ENCODE peak calls at places on chromosomes 6 and 20, in eight cellular contexts. G is GDM1, B is EL, P is AG09309, Y is uterus, L is fibroblast of lung, K is posterior vena cava, R is foreskin fibroblast. S is an unnamed sample.

GRCh38 chr20:58058421-58059140 is 169.9 kb downstream of the ANKRD60 start:
- DNase-seq in G (no peak), B (no peak), P (no peak), Y (no peak), L (no peak), K (peak), R (no peak), S (no peak)

GRCh38 chr6:77620290-77620882 is 32.5 kb upstream of the MEI4 start:
- DNase-seq in G (no peak), B (no peak), P (no peak), Y (no peak), L (no peak), K (no peak), R (no peak), S (no peak)

GRCh38 chr6:73657201-73657600 is 3.4 kb upstream of the SLC17A5 start:
- DNase-seq in G (no peak), B (no peak), P (no peak), Y (no peak), L (no peak), K (no peak), R (no peak), S (no peak)

GRCh38 chr6:69796081-69796626 is 656 bp downstream of the LMBRD1 start:
- DNase-seq in G (peak), B (peak), P (no peak), Y (no peak), L (peak), K (no peak), R (peak), S (peak)

GRCh38 chr6:108847738-108848115 is 495 bp upstream of the ARMC2 start:
- DNase-seq in G (no peak), B (no peak), P (no peak), Y (no peak), L (no peak), K (no peak), R (no peak), S (no peak)

GRCh38 chr6:33692760-33693158 is 18.7 kb downstream of the UQCC2 start:
- DNase-seq in G (peak), B (peak), P (no peak), Y (no peak), L (peak), K (no peak), R (peak), S (peak)

GRCh38 chr6:35524380-35525020 is 11.8 kb upstream of the TULP1 start:
- DNase-seq in G (no peak), B (no peak), P (no peak), Y (no peak), L (no peak), K (no peak), R (no peak), S (no peak)

GRCh38 chr6:85677243-85677956 is 34.7 kb upstream of the SYNCRIP start:
- DNase-seq in G (no peak), B (peak), P (no peak), Y (no peak), L (no peak), K (no peak), R (peak), S (no peak)

GRCh38 chr20:20439602-20440001 is 71.7 kb downstream of the INSM1 start:
- DNase-seq in G (no peak), B (no peak), P (no peak), Y (no peak), L (no peak), K (no peak), R (no peak), S (no peak)

GRCh38 chr6:119978274-119978889 is 628.8 kb upstream of the MAN1A1 start:
- DNase-seq in G (no peak), B (peak), P (no peak), Y (no peak), L (peak), K (no peak), R (peak), S (peak)

GRCh38 chr6:3517350-3517749 is 60.5 kb upstream of the SLC22A23 start:
- DNase-seq in G (no peak), B (peak), P (peak), Y (no peak), L (peak), K (no peak), R (peak), S (peak)

GRCh38 chr6:1651362-1651761 is 41.6 kb downstream of the FOXC1 start:
- DNase-seq in G (no peak), B (no peak), P (no peak), Y (no peak), L (no peak), K (no peak), R (no peak), S (no peak)

GRCh38 chr6:124968401-124968800 is 6.2 kb downstream of the RNF217 start:
- DNase-seq in G (no peak), B (peak), P (no peak), Y (no peak), L (no peak), K (no peak), R (peak), S (no peak)

GRCh38 chr6:33314943-33315752 is 1.3 kb upstream of the TAPBP start:
- DNase-seq in G (no peak), B (peak), P (no peak), Y (no peak), L (no peak), K (peak), R (peak), S (no peak)

GRCh38 chr6:111651185-111652034 is 45.7 kb upstream of the TRAF3IP2 start:
- DNase-seq in G (no peak), B (no peak), P (no peak), Y (no peak), L (no peak), K (no peak), R (peak), S (no peak)

GRCh38 chr20:30286157-30286556 is 971.3 kb upstream of the DEFB115 start:
- DNase-seq in G (no peak), B (no peak), P (no peak), Y (no peak), L (no peak), K (no peak), R (no peak), S (no peak)